ENCODE peak calls at places on chromosome 20, in five cellular contexts. L is nucleus accumbens; N is stimulated activated CD8-positive, alpha-beta memory T cell treated with anti-CD3 and anti-CD28 coated beads, Interleukin-15, amount 100 ng/mL, for 24 hours; U is non-pigmented ciliary epithelial cell; X is GM18507. R is an unnamed sample.

GRCh38 chr20:48301189-48301588 is 515.9 kb upstream of the SULF2 start:
- DNase-seq in U (no peak), L (no peak), X (no peak), N (no peak), R (no peak)

GRCh38 chr20:40993794-40994540 is 34.7 kb upstream of the TOP1 start:
- DNase-seq in X (no peak), N (no peak), L (no peak), U (no peak), R (no peak)

GRCh38 chr20:10553326-10553984 is 118.3 kb downstream of the SLX4IP start:
- DNase-seq in X (no peak), L (peak), N (no peak), U (peak), R (peak)

GRCh38 chr20:19967441-19967840 is 49.7 kb upstream of the NAA20 start:
- DNase-seq in U (no peak), X (no peak), N (no peak), L (no peak), R (no peak)

GRCh38 chr20:24059174-24059573 is 70.6 kb upstream of the GGTLC1 start:
- DNase-seq in U (no peak), X (no peak), L (no peak), N (no peak), R (no peak)

GRCh38 chr20:12012241-12013222 is 94.8 kb downstream of the BTBD3 start:
- DNase-seq in X (no peak), L (no peak), N (no peak), U (no peak), R (peak)

GRCh38 chr20:32773880-32774279 is 11.7 kb downstream of the DNMT3B start:
- DNase-seq in L (no peak), X (no peak), N (no peak), U (no peak), R (no peak)

GRCh38 chr20:54044156-54044555 is 26.2 kb downstream of the BCAS1 start:
- DNase-seq in U (no peak), L (no peak), X (no peak), N (no peak), R (no peak)

GRCh38 chr20:23285536-23285935 is 65.1 kb upstream of the NXT1 start:
- DNase-seq in U (no peak), X (no peak), L (no peak), N (no peak), R (no peak)

GRCh38 chr20:44714701-44715494 is at the start of gene CCN5:
- DNase-seq in N (no peak), L (peak), U (no peak), X (no peak), R (no peak)

GRCh38 chr20:1367479-1367878 is 25.4 kb downstream of the FKBP1A start:
- DNase-seq in U (no peak), N (no peak), L (no peak), X (no peak), R (no peak)

GRCh38 chr20:45020236-45020886 is 54.0 kb downstream of the STK4 start:
- DNase-seq in N (no peak), L (no peak), X (no peak), U (no peak), R (no peak)

GRCh38 chr20:31870703-31871601 is 518 bp downstream of the TTLL9 start:
- DNase-seq in U (no peak), N (no peak), L (no peak), X (no peak), R (no peak)

GRCh38 chr20:58012731-58013510 is 215.5 kb downstream of the ANKRD60 start:
- DNase-seq in X (no peak), L (no peak), N (no peak), U (no peak), R (no peak)

GRCh38 chr20:63402860-63403220 is 41.7 kb upstream of the CHRNA4 start:
- DNase-seq in U (no peak), L (no peak), X (no peak), N (no peak), R (no peak)

GRCh38 chr20:5197847-5198650 is 71.2 kb downstream of the CDS2 start:
- DNase-seq in X (no peak), N (no peak), U (no peak), L (no peak), R (no peak)

GRCh38 chr20:2708073-2708415 is 15.5 kb downstream of the EBF4 start:
- DNase-seq in N (no peak), U (no peak), X (no peak), L (no peak), R (no peak)

GRCh38 chr20:54132612-54133433 is 41.0 kb downstream of the CYP24A1 start:
- DNase-seq in N (no peak), L (no peak), U (peak), X (no peak), R (no peak)

GRCh38 chr20:62985089-62985778 is 21.5 kb downstream of the BHLHE23 start:
- DNase-seq in N (no peak), X (no peak), L (no peak), U (no peak), R (no peak)

GRCh38 chr20:60510356-60510755 is 552.1 kb downstream of the CDH26 start:
- DNase-seq in X (no peak), U (no peak), N (no peak), L (no peak), R (no peak)

GRCh38 chr20:36548006-36548315 is 6.6 kb downstream of the MYL9 start:
- DNase-seq in N (no peak), X (no peak), U (no peak), L (no peak), R (no peak)

GRCh38 chr20:62928246-62928939 is 2.1 kb upstream of the DIDO1 start:
- DNase-seq in N (no peak), U (no peak), X (no peak), L (no peak), R (no peak)

GRCh38 chr20:50592282-50593004 is 82.3 kb downstream of the PTPN1 start:
- DNase-seq in N (no peak), L (no peak), U (no peak), X (no peak), R (no peak)

GRCh38 chr20:36717657-36718056 is 28.2 kb downstream of the NDRG3 start:
- DNase-seq in L (no peak), U (no peak), N (no peak), X (no peak), R (no peak)

GRCh38 chr20:35290186-35290886 is 1.9 kb downstream of the FAM83C start:
- DNase-seq in X (no peak), U (no peak), N (no peak), L (no peak), R (no peak)

GRCh38 chr20:50277460-50278376 is 87.1 kb downstream of the CEBPB start:
- DNase-seq in X (no peak), U (no peak), L (no peak), N (no peak), R (no peak)

GRCh38 chr20:17835941-17836861 is 132.4 kb downstream of the SNX5 start:
- DNase-seq in N (no peak), U (peak), L (no peak), X (no peak), R (no peak)

GRCh38 chr20:10982692-10983091 is 308.9 kb upstream of the JAG1 start:
- DNase-seq in N (no peak), U (peak), L (no peak), X (no peak), R (no peak)

R was measured in GM19239.